ENCODE peak calls at places on chromosome 13, in ten cellular contexts. P is tibial nerve, Q is right lobe of liver, T is lower leg skin, N is stomach, J is esophagus squamous epithelium, M is spleen, W is uterus, Y is A549, B is testis. E is an unnamed sample.

GRCh38 chr13:30033681-30034447 is 183.4 kb upstream of the UBL3 start:
- DNase-seq in Q (no peak), B (no peak), T (no peak), J (no peak), N (no peak), W (no peak), P (no peak), M (no peak), Y (no peak), E (peak; percentile 51)

GRCh38 chr13:33775339-33776108 is 42.4 kb upstream of the RFC3 start:
- DNase-seq in M (no peak), W (no peak), B (no peak), T (no peak), Y (no peak), N (no peak), J (no peak), Q (no peak), P (no peak), E (no peak)

GRCh38 chr13:95552539-95553270 is at the start of gene CLDN10:
- DNase-seq in W (no peak), Y (no peak), P (no peak), Q (no peak), M (peak; percentile 77), B (peak; percentile 26), J (no peak), N (no peak), T (no peak), E (no peak)

GRCh38 chr13:39040206-39040605 is 1.9 kb downstream of the NHLRC3 start:
- DNase-seq in Y (no peak), J (no peak), M (no peak), W (no peak), B (no peak), T (no peak), N (no peak), P (no peak), Q (no peak), E (no peak)

GRCh38 chr13:105144020-105144419 is 1391.4 kb downstream of the EFNB2 start:
- DNase-seq in P (no peak), Q (no peak), Y (no peak), T (no peak), J (no peak), M (no peak), N (no peak), B (no peak), W (no peak), E (no peak)

GRCh38 chr13:93283255-93283654 is 56.6 kb downstream of the GPC6 start:
- DNase-seq in W (no peak), P (no peak), Q (no peak), Y (no peak), M (no peak), B (no peak), J (no peak), N (no peak), T (no peak), E (no peak)

GRCh38 chr13:24038405-24038804 is 122.1 kb upstream of the SPATA13 start:
- DNase-seq in T (no peak), W (no peak), M (no peak), Q (no peak), P (no peak), N (no peak), J (no peak), Y (no peak), B (no peak), E (no peak)

GRCh38 chr13:47933688-47934011 is 67.4 kb downstream of the SUCLA2 start:
- DNase-seq in N (no peak), Y (no peak), B (no peak), M (no peak), W (no peak), T (no peak), P (no peak), J (no peak), Q (no peak), E (no peak)

GRCh38 chr13:100521912-100522490 is 66.6 kb downstream of the GGACT start:
- DNase-seq in N (no peak), M (no peak), J (no peak), T (no peak), W (no peak), Q (no peak), Y (no peak), P (no peak), B (no peak), E (no peak)

GRCh38 chr13:26785845-26786630 is 25.5 kb upstream of the GPR12 start:
- DNase-seq in Y (no peak), T (peak; percentile 92), Q (peak; percentile 25), P (peak; percentile 8), W (no peak), B (no peak), J (no peak), N (peak; percentile 28), M (peak; percentile 91), E (no peak)

GRCh38 chr13:113903361-113903760 is 39.5 kb upstream of the GAS6 start:
- DNase-seq in B (no peak), P (no peak), T (peak; percentile 85), W (peak; percentile 57), Y (no peak), M (no peak), Q (no peak), N (peak; percentile 25), J (no peak), E (no peak)

GRCh38 chr13:106917024-106917491 is 349.1 kb upstream of the ARGLU1 start:
- DNase-seq in P (no peak), T (no peak), J (no peak), B (no peak), Y (no peak), M (no peak), N (no peak), Q (peak; percentile 24), W (no peak), E (no peak)

GRCh38 chr13:106916329-106916728 is 348.4 kb upstream of the ARGLU1 start:
- DNase-seq in W (no peak), Q (no peak), B (no peak), M (no peak), J (no peak), T (no peak), N (no peak), Y (no peak), P (no peak), E (no peak)

GRCh38 chr13:106919093-106919492 is 351.2 kb upstream of the ARGLU1 start:
- DNase-seq in B (no peak), M (no peak), W (no peak), J (no peak), Y (no peak), T (no peak), Q (no peak), P (no peak), N (no peak), E (no peak)

GRCh38 chr13:106919638-106920037 is 351.7 kb upstream of the ARGLU1 start:
- DNase-seq in B (no peak), T (no peak), P (no peak), J (no peak), M (peak; percentile 82), N (no peak), W (peak; percentile 17), Q (peak; percentile 68), Y (no peak), E (no peak)

GRCh38 chr13:106917673-106918652 is 350.0 kb upstream of the ARGLU1 start:
- DNase-seq in N (peak; percentile 79), J (peak; percentile 0), B (peak; percentile 82), M (peak; percentile 91), T (peak; percentile 95), Q (peak; percentile 75), Y (peak; percentile 35), W (peak; percentile 74), P (peak; percentile 67), E (peak; percentile 96)
- TF ChIP-seq POLR2A in N (no peak), J (no peak), B (no peak), M (no peak), T (no peak), Q (peak; percentile 37), Y (no peak), W (no peak), P (no peak), E (no peak)

GRCh38 chr13:51107996-51108395 is 3.1 kb downstream of the C13orf42 start:
- DNase-seq in P (no peak), B (no peak), T (no peak), W (no peak), M (no peak), J (no peak), N (no peak), Y (no peak), Q (no peak), E (no peak)
- TF ChIP-seq POLR2A in P (no peak), B (no peak), T (no peak), W (no peak), M (no peak), J (no peak), N (no peak), Y (no peak), Q (no peak), E (no peak)

DNA sequence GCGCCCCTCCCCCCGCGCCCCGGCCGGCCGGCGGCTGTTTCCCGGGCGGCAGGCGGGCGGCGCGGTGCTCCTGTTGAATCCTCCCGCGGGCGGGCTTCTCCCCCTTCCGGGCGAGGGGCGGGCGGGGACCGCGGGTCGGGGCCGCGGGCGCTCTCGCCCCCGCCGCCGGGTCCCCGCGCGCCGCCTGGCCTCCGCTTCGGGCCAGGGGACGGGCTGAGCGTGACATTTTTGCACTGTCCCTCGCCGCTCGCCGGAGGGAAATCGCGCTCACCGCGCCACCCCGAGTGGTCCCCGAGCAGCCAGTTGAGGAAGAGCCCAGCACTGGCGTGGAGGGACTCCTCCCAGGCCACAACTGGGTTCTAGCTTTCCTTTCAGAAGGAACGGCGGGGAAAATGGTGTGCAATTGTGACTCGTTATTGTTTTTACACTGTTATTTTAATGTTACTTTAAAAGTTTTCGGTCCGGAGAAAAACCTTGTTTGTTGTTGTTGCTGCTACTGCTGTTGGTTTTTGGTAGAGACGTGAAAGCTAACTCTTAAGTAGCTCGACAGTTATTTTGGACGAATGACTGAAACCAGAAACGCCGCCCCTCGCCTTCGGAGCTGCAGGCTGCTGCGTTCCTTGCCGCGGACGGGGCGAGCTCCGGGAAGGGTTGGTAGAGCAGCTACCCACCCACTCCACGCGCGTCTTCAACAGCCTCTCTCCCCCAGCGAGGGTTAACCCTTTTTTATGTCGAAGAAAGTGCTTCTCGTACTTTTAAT is 942 bp downstream of the PDS5B start:
- DNase-seq in Q (peak; percentile 87), W (peak; percentile 68), J (peak; percentile 9), T (peak; percentile 92), B (peak; percentile 82), M (peak; percentile 92), N (peak; percentile 66), Y (peak; percentile 10), P (peak; percentile 59), E (peak; percentile 27)
- TF ChIP-seq POLR2A in Q (no peak), W (no peak), J (no peak), T (no peak), B (no peak), M (no peak), N (no peak), Y (no peak), P (no peak), E (no peak)

DNA sequence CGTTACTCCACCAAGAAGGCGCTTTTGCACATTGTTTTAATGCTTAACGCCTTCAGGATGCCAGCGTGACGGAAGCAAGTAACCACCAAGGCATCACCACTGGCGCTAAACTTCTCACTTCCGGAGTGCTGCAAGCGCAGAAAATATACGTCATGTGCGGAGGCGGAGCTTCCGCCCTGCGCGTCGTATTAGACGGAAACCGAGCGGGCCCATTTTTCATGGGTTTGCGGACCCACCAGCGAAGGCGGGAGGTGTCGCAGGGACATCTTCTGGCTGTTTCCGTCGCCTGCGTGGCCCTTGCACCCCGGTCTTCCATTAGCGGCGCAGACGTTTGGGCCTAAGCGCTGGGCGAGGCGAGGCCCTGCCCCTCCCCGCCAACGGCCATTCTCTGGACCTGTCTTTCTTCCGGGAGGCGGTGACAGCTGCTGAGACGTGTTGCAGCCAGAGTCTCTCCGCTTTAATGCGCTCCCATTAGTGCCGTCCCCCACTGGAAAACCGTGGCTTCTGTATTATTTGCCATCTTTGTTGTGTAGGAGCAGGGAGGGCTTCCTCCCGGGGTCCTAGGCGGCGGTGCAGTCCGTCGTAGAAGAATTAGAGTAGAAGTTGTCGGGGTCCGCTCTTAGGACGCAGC is at the start of gene ERCC5:
- DNase-seq in W (peak; percentile 93), P (peak; percentile 93), Q (peak; percentile 93), N (peak; percentile 96), J (peak; percentile 66), M (peak; percentile 96), T (peak; percentile 98), Y (peak; percentile 28), B (peak; percentile 93), E (peak; percentile 79)
- TF ChIP-seq POLR2A in W (peak; percentile 50), P (peak; percentile 66), Q (peak; percentile 89), N (no peak), J (peak; percentile 77), M (peak; percentile 79), T (peak; percentile 13), Y (peak; percentile 24), B (no peak), E (peak; percentile 53)